ENCODE peak calls at places on chromosomes 16 and 17, in six cellular contexts. R is stomach, G is fibroblast of lung, Z is pancreas, W is breast epithelium, A is left ventricle myocardium inferior. S is an unnamed sample. For H3K27me3 and H3K36me3, the result is how much of the 10 kb centered on the place peaks cover.

GRCh38 chr17:64051153-64051552 is 30.7 kb upstream of the ICAM2 start:
- DNase-seq in R (no peak), G (no peak), Z (no peak), W (no peak), A (no peak), S (no peak)

GRCh38 chr16:67301080-67301757 is 21.9 kb downstream of the PLEKHG4 start:
- DNase-seq in R (peak), G (no peak), Z (no peak), W (no peak), A (peak), S (peak)

GRCh38 chr17:11628374-11628773 is 30.1 kb downstream of the DNAH9 start:
- DNase-seq in R (no peak), G (no peak), Z (no peak), W (no peak), A (no peak), S (no peak)

GRCh38 chr17:10683853-10684252 is 13.5 kb downstream of the SCO1 start:
- DNase-seq in R (no peak), G (peak), Z (no peak), W (no peak), A (no peak), S (no peak)

GRCh38 chr17:11459780-11460426 is 138.4 kb upstream of the DNAH9 start:
- DNase-seq in R (no peak), G (no peak), Z (no peak), W (no peak), A (no peak), S (no peak)

GRCh38 chr17:33647976-33648375 is 354.9 kb upstream of the ASIC2 start:
- DNase-seq in R (no peak), G (no peak), Z (no peak), W (peak), A (no peak), S (no peak)

GRCh38 chr17:38357488-38358123 is 6.0 kb downstream of the SOCS7 start:
- DNase-seq in R (no peak), G (no peak), Z (no peak), W (no peak), A (no peak), S (no peak)

GRCh38 chr16:55252577-55252976 is 71.4 kb upstream of the IRX6 start:
- DNase-seq in R (no peak), G (no peak), Z (no peak), W (no peak), A (no peak), S (no peak)

GRCh38 chr16:57893559-57894389 is 77.2 kb downstream of the CNGB1 start:
- DNase-seq in R (no peak), G (peak), Z (no peak), W (no peak), A (no peak), S (peak)

GRCh38 chr16:75099738-75100615 is 16.6 kb downstream of the LDHD start:
- DNase-seq in R (no peak), G (no peak), Z (no peak), W (no peak), A (no peak), S (peak)

GRCh38 chr17:58786586-58787295 is 31.1 kb downstream of the PPM1E start:
- DNase-seq in R (peak), G (peak), Z (no peak), W (no peak), A (no peak), S (no peak)
- TF ChIP-seq CTCF in R (no peak), G (no peak), Z (no peak), W (no peak), A (no peak), S (no peak)

DNA sequence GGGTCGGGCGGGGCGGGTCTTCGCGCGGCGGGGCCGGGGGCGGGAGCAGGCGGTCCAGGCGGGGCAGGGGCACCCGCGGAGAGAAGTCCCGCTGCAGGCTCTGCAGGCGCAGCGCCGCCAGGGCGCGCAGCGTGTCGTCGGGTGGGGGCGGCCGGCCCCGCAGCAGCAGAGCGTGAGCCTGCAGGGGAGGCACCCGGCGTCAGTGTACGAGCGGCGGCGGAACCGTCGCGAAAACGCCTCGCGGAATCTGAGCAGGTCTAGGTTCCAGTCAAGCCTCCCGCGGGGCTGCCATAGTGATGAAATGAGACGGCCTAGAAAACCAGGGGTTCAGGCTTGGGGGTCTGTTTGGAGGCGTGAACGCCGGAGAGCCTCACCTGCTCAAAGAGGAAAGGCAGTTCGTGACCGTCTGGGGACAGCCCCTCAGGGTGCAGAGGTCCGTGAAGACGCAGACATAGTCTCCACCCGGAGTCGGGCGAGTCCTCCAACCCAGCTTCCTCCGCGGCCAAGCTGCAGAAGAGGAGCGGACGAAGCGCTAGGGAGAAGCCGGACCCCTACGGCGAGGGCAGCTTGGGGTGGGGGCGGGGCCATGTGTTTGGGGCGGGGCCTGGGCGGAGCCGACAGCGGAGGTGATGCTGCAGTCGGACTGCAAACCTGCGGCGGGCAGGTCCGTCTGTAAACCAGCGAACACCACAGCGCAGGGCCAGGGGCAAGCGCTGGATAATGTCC is 6.4 kb downstream of the PLEKHH3 start:
- DNase-seq in R (no peak), G (no peak), Z (no peak), W (no peak), A (no peak), S (no peak)
- H3K27me3 ChIP-seq in R (under half), G (under half), Z (under half), W (under half), A (under half), S (under half)

GRCh38 chr16:24972608-24973220 is 42.5 kb downstream of the ARHGAP17 start:
- DNase-seq in R (no peak), G (no peak), Z (no peak), W (no peak), A (no peak), S (no peak)

GRCh38 chr16:24973771-24974461 is 41.3 kb downstream of the ARHGAP17 start:
- DNase-seq in R (no peak), G (no peak), Z (no peak), W (no peak), A (no peak), S (no peak)

GRCh38 chr16:24970708-24971107 is 44.5 kb downstream of the ARHGAP17 start:
- DNase-seq in R (no peak), G (no peak), Z (no peak), W (no peak), A (no peak), S (no peak)

GRCh38 chr16:24969071-24969470 is 46.1 kb downstream of the ARHGAP17 start:
- DNase-seq in R (no peak), G (no peak), Z (no peak), W (no peak), A (no peak), S (no peak)

DNA sequence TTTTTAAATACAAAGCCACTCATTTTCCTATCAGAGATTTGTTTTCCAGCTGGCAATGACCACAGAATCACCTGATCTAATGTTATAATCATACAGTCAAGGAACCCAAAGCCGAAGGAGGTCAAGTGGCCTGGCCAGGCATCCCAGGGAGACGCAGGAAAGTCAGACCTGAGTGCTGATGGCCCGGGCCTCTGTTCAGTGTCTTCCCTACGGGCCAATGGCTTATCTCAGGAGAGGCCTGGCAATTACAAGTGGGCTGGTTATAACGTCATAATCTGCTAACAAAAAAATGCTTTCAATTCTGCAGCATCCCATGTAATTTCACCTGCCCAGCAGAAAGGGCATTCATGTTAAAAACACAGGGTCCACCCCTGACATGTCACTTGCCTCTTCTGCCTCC is 43.5 kb downstream of the ARHGAP17 start:
- DNase-seq in R (no peak), G (no peak), Z (no peak), W (no peak), A (peak), S (no peak)
- H3K36me3 ChIP-seq in R (half or more), G (under half), Z (under half), W (under half), A (half or more), S (half or more)

GRCh38 chr17:27797390-27798091 is 2.8 kb downstream of the NOS2 start:
- DNase-seq in R (no peak), G (no peak), Z (no peak), W (no peak), A (no peak), S (no peak)
- TF ChIP-seq CTCF in R (no peak), G (no peak), Z (no peak), W (no peak), A (no peak), S (no peak)

DNA sequence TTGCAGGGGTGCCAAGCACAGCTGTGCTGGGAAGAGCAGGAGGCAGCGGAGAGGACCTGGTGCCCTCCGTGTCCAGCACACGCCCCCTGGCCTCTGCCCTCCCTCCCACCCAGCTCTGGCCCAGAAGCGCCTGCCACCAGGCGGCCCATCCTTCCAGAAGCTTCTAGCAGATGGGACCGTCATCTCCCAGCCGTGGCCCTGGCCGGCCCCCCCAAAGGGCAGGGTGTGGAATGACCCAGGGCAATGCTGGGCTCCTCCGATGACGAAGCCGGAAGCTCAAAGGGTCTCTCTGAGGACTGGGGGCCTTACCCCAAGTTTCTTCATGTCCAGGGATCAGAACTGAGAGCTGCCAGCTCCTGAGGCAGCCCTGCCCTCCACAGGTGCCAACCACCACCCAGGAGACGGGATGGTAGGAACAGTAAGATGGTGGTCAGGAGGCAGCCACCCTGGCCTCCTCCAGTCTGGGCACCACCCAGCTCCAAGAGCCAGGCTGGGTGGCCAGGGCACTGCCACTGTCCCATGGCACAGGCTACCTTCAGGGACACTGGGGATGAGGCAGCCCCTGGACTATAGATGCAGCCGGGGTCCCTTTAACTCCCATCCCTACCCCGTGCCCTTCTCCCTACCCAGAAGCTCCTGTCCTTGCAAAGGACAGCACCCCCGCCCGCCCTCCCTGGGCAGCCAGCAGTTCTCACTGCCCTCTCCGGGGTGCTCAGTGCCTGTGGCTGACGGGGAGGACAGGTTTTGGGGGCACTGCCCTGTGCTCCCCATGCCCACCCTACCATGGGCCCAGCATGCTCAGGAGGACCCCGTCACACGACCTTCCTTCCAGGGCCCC is 6.5 kb upstream of the CDH15 start:
- DNase-seq in R (no peak), G (no peak), Z (no peak), W (no peak), A (no peak), S (no peak)
- H3K27me3 ChIP-seq in R (under half), G (under half), Z (under half), W (under half), A (half or more), S (under half)

DNA sequence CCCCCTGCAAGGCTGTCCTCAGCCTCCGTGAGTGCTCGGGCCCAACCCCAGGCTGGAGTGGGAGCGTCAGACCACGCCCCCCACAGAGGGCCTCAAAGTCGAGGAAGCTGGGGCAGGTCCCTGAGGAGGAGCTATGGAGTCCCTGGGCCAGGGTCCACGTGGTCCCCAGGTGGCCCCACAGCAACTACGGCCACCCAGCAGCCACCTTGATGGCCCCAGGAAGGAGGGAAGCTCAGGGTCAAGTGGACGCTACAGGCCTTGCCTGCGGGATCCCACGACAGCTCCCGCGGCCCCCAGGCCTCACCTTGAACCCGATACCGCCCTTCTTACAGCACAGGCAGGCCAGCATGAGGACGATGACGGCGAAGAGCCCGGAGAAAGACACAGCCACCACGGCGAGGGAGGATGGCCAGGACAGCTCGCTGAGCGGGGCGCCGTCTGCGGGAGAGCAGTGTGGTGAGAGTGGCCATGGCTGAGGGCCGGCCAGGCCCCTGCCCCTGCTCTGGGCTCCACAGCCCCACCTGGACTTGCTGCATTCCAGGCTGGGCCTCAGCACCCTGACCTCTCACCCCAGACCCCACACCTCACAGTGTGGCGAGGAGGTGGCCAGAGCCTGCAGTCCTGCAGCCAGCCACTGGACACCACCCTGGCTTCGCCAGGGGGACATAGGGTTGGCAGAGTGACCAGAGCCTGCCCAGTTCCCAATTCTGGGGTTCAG is 31.1 kb upstream of the PVALEF start:
- DNase-seq in R (no peak), G (no peak), Z (no peak), W (no peak), A (no peak), S (no peak)
- H3K36me3 ChIP-seq in R (under half), G (under half), Z (under half), W (under half), A (under half), S (under half)

DNA sequence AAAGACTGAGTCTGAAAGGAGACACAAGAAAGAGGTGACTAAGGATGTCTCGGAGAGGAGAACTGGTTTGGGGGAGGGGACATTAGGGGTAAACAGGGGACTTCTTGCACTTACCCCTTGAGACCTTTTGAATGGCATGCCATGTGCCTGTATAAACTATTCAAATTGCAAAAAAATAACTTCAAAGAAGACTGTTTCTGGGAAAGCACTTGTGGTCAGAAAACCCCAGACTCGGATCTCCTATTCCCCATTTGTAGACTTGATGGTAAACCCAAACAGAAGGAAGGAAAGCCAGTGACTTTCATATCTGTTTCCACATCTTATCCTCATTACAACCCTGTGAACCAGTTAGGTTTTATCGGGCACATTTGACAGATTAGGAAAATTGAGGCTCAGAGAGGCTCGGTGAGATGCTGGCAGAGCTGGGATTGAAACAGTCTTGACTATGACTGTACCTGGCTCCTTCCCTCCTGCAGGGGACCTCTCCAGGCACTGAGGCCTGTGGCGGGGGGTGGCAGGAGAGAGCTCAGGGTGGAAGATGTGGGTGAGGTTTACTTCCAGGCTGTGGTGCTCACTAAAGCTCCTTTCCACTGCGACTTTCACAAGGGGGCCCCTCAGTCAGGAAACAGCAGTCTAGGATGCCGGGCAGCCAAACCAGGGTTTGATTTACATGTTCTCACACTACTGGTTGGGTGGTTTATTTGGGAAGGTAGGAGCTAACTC is 30.5 kb upstream of the PLCG2 start:
- DNase-seq in R (no peak), G (no peak), Z (no peak), W (no peak), A (no peak), S (no peak)
- TF ChIP-seq CTCF in R (no peak), G (no peak), Z (no peak), W (no peak), A (no peak), S (no peak)

GRCh38 chr17:49984776-49985175 is 10.2 kb downstream of the DLX3 start:
- DNase-seq in R (no peak), G (no peak), Z (no peak), W (no peak), A (no peak), S (no peak)
- H3K27me3 ChIP-seq in R (under half), G (under half), Z (under half), W (under half), A (half or more), S (under half)

S was measured in upper lobe of right lung.